ENCODE peak calls at places on chromosome 18, in seven cellular contexts. P is spleen, Z is sigmoid colon, Y is right lobe of liver, X is body of pancreas, E is lower leg skin, S is stomach. M is an unnamed sample.

GRCh38 chr18:69817335-69817935 is 130.2 kb downstream of the CD226 start:
- DNase-seq in P (no peak), E (no peak), Y (no peak), S (no peak), X (no peak), Z (no peak), M (no peak)

GRCh38 chr18:44957440-44957839 is 276.8 kb downstream of the SETBP1 start:
- DNase-seq in E (no peak), X (no peak), Y (no peak), P (no peak), S (no peak), Z (no peak), M (no peak)

GRCh38 chr18:48059363-48060109 is 129.1 kb upstream of the SMAD2 start:
- DNase-seq in Z (no peak), E (peak), P (peak), S (no peak), Y (no peak), X (no peak), M (no peak)

GRCh38 chr18:11981633-11982366 is 493 bp downstream of the IMPA2 start:
- DNase-seq in E (peak), P (peak), Z (peak), S (peak), X (peak), Y (peak), M (no peak)

GRCh38 chr18:61209802-61210201 is 123.4 kb upstream of the CDH20 start:
- DNase-seq in Z (no peak), P (no peak), Y (no peak), S (no peak), X (no peak), E (peak), M (no peak)

GRCh38 chr18:36419188-36419912 is 121.8 kb downstream of the FHOD3 start:
- DNase-seq in Z (no peak), X (no peak), Y (no peak), P (no peak), E (no peak), S (no peak), M (no peak)

GRCh38 chr18:45628979-45629958 is 14.0 kb downstream of the SLC14A2 start:
- DNase-seq in X (no peak), P (peak), Z (no peak), S (no peak), E (peak), Y (no peak), M (no peak)

GRCh38 chr18:68604256-68604655 is 110.7 kb downstream of the TMX3 start:
- DNase-seq in E (no peak), X (no peak), Y (no peak), Z (no peak), S (no peak), P (no peak), M (no peak)

GRCh38 chr18:62341423-62341920 is 16.4 kb downstream of the TNFRSF11A start:
- DNase-seq in Z (no peak), Y (no peak), E (no peak), X (no peak), S (peak), P (no peak), M (no peak)

GRCh38 chr18:43830905-43831304 is 553.6 kb upstream of the SYT4 start:
- DNase-seq in X (no peak), S (no peak), E (no peak), Y (no peak), Z (no peak), P (no peak), M (no peak)

GRCh38 chr18:13452448-13452811 is 233.9 kb downstream of the LDLRAD4 start:
- DNase-seq in S (peak), P (no peak), E (peak), X (no peak), Y (no peak), Z (peak), M (no peak)

GRCh38 chr18:56121669-56122068 is 516.7 kb downstream of the TXNL1 start:
- DNase-seq in P (no peak), S (no peak), E (no peak), Z (no peak), Y (no peak), X (no peak), M (no peak)

GRCh38 chr18:68455229-68455603 is 259.7 kb downstream of the TMX3 start:
- DNase-seq in E (no peak), X (no peak), Y (no peak), Z (no peak), S (no peak), P (no peak), M (no peak)

GRCh38 chr18:12911025-12911927 is 27.2 kb upstream of the PTPN2 start:
- DNase-seq in P (peak), Z (no peak), X (peak), S (no peak), E (peak), Y (peak), M (no peak)

DNA sequence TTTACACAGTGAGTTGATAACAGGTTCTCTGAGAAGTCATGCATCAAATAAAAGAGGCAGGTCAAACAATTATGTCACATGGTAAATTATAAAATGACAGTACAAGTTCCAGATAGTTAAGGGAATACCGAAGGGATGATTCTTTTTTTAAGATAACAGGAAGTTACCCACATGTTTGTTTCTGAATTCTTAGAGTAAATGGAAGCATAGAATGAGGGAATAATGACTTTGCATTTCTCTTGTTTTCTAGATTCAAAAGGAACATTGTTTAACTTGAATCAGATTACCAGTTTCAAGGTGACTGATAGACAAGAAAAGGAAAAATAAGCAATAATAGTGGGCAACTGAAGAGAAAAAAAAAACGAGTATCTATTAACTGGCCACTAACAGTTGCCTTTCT is 124.5 kb downstream of the MIB1 start:
- DNase-seq in Y (no peak), E (no peak), X (no peak), P (no peak), Z (no peak), S (no peak), M (no peak)
- TF ChIP-seq POLR2A in Y (no peak), E (no peak), X (no peak), P (no peak), Z (no peak), S (no peak), M (no peak)

GRCh38 chr18:5238371-5238758 is 41.3 kb upstream of the AKAIN1 start:
- DNase-seq in X (peak), E (no peak), S (peak), Y (peak), P (peak), Z (peak), M (no peak)

GRCh38 chr18:5239447-5239846 is 42.4 kb upstream of the AKAIN1 start:
- DNase-seq in Z (no peak), S (no peak), X (no peak), P (no peak), Y (no peak), E (no peak), M (no peak)

GRCh38 chr18:5237083-5237722 is 40.1 kb upstream of the AKAIN1 start:
- DNase-seq in S (no peak), X (no peak), P (peak), E (no peak), Y (peak), Z (peak), M (no peak)

DNA sequence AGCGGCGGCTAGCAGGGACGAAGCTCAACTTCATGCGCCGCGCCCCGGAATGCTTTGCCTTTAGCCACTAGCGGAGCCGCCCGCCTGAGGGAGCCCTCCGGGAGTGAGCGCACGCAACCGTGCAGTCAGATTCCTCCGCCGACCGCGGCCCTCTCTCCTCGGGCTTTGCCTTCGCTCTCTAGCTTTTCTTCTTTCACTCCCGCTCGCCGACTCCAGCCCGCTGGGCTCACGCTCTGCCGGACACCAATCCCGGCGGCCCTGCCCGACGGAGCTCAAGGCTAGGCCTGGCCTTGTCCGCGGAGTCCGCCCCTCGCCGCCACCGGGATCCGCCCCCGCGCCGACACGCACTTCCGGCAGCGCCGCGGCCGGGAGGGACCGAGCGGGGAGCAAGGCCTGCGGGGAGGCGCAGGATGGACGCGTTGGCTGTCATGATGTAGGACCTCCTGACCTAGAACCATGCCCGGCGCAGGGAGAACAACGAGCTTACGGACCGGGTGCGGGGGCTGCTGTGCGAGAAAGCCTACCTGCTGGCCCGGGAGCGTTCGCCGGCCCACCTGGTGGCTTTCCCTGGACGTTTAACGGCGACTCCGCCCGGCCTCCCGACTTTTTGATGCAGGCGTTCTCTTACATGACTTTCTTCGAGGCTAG is 40.8 kb upstream of the AKAIN1 start:
- DNase-seq in Z (peak), S (peak), Y (peak), P (peak), X (peak), E (peak), M (no peak)
- TF ChIP-seq CTCF in Z (no peak), S (no peak), Y (no peak), P (peak), X (peak), E (no peak), M (no peak)

DNA sequence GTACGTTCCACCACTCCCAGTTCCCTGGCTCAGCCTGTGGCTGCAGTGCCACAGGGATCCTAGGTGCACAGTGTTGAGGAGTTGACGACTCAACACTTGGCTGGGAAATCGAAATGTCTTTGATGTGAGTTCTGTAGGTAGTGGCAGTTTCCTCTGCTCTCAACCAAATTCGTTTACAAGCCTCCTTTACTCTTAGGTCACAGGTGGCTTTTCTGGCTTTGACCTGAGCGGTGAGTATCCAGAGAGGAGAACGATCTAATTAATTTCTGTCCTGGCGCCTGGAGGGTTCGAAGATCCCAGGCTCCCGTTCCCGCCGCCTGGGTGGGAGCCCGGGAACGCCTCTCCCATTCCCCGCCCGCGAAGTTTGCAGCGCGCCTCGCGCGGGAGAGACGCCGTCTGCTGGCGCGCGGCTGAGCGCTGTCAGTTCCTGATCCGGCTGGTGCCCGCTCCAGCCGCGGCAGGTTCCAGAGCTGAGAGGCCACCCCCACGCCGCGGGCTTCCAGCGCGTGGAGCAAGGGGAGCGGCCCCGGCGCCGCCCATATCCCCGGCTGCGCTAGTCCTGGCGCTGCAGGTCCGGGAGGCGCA is at the start of gene LAMA3:
- DNase-seq in S (peak), Z (peak), X (peak), E (peak), P (peak), Y (peak), M (no peak)
- TF ChIP-seq POLR2A in S (no peak), Z (no peak), X (peak), E (no peak), P (no peak), Y (peak), M (no peak)

GRCh38 chr18:63518178-63519012 is 23.8 kb upstream of the SERPINB12 start:
- DNase-seq in P (no peak), S (peak), Y (no peak), X (peak), Z (peak), E (no peak), M (no peak)

GRCh38 chr18:63520053-63520452 is 22.1 kb upstream of the SERPINB12 start:
- DNase-seq in S (no peak), E (no peak), Y (no peak), P (no peak), X (no peak), Z (no peak), M (no peak)

GRCh38 chr18:63528863-63529492 is 13.2 kb upstream of the SERPINB12 start:
- DNase-seq in E (no peak), P (no peak), S (no peak), X (peak), Y (no peak), Z (no peak), M (no peak)

GRCh38 chr18:63523660-63524059 is 18.5 kb upstream of the SERPINB12 start:
- DNase-seq in S (no peak), X (no peak), P (no peak), Z (no peak), E (no peak), Y (no peak), M (no peak)
- TF ChIP-seq CTCF in S (no peak), X (no peak), P (no peak), Z (no peak), E (no peak), Y (no peak), M (no peak)

DNA sequence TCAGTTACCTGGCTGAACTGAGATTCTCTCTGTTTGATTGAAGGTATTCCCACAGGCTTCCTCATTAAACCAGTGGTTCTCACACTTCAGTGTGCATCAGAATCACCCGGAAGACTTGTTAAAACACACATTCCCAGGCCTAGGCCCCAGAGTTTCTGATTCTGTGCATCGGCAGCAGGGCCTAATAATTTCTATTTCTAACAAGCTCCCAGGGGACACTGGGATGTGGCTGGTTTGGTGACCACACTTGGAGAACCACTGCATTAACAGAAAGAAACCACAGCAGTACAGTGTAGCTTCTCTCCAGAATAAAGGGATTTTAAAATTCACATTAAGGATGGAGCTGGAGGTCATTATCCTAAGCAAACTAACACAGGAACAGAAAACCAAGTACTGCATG is 6.5 kb downstream of the MRO start:
- DNase-seq in S (no peak), X (no peak), P (no peak), Z (no peak), Y (no peak), E (no peak), M (no peak)
- TF ChIP-seq POLR2A in S (no peak), X (no peak), P (no peak), Z (no peak), Y (no peak), E (no peak), M (no peak)

GRCh38 chr18:1999387-1999786 is 571.9 kb downstream of the METTL4 start:
- DNase-seq in Z (no peak), X (no peak), S (no peak), E (no peak), P (no peak), Y (no peak), M (no peak)

GRCh38 chr18:2002604-2003003 is 568.7 kb downstream of the METTL4 start:
- DNase-seq in Y (no peak), X (no peak), S (no peak), P (no peak), E (no peak), Z (no peak), M (no peak)

GRCh38 chr18:1998121-1998520 is 573.2 kb downstream of the METTL4 start:
- DNase-seq in X (no peak), S (no peak), P (no peak), E (no peak), Z (no peak), Y (no peak), M (no peak)

DNA sequence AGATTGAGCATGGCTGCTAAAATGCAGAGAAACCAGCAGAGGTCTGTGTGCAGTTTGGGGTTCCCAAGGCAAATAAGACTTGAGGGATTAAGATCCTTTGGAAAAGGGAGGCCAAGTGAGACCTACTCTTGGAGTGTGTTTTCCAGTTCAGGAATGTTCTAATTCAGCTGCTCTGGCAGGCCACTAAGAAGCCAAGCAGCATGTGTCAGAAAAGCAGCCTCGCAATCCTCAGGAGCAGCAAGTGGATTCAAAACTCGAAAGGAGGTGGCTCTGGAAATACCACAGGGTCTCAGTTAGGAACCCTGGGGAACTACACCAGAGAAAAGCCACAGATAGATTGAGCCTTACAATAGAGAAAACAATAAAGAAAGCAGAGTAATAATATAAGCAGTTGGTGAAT is 569.1 kb downstream of the METTL4 start:
- DNase-seq in X (no peak), E (no peak), Z (no peak), P (no peak), Y (no peak), S (no peak), M (no peak)
- TF ChIP-seq CTCF in X (no peak), E (no peak), Z (no peak), P (no peak), Y (no peak), S (no peak), M (no peak)